ENCODE peak calls at places on chromosomes 11 and 22, in six cellular contexts. One of them, this sample, is unnamed.

GRCh38 chr11:34274712-34275398 is 83.0 kb downstream of the ABTB2 start:
- DNase-seq in activated naive CD8-positive, alpha-beta T cell treated with anti-CD3 and anti-CD28 coated beads for 36 hours: no peak
- DNase-seq in activated T-cell treated with anti-CD3 and anti-CD28 coated beads for 1 hour: no peak
- DNase-seq in NCI-H524: no peak
- DNase-seq in endothelial cell: no peak
- DNase-seq in iris pigment epithelial cell: peak
- DNase-seq in this sample: no peak

GRCh38 chr11:33857924-33858323 is 34.0 kb downstream of the LMO2 start:
- DNase-seq in iris pigment epithelial cell: peak
- DNase-seq in activated T-cell treated with anti-CD3 and anti-CD28 coated beads for 1 hour: peak
- DNase-seq in NCI-H524: peak
- DNase-seq in endothelial cell: peak
- DNase-seq in activated naive CD8-positive, alpha-beta T cell treated with anti-CD3 and anti-CD28 coated beads for 36 hours: peak
- DNase-seq in this sample: peak

GRCh38 chr11:100329352-100329751 is 357.7 kb upstream of the ARHGAP42 start:
- DNase-seq in iris pigment epithelial cell: peak
- DNase-seq in activated T-cell treated with anti-CD3 and anti-CD28 coated beads for 1 hour: no peak
- DNase-seq in activated naive CD8-positive, alpha-beta T cell treated with anti-CD3 and anti-CD28 coated beads for 36 hours: no peak
- DNase-seq in NCI-H524: peak
- DNase-seq in endothelial cell: no peak
- DNase-seq in this sample: no peak

GRCh38 chr22:47165998-47166397 is 403.5 kb downstream of the TBC1D22A start:
- DNase-seq in activated T-cell treated with anti-CD3 and anti-CD28 coated beads for 1 hour: no peak
- DNase-seq in iris pigment epithelial cell: no peak
- DNase-seq in NCI-H524: peak
- DNase-seq in endothelial cell: no peak
- DNase-seq in activated naive CD8-positive, alpha-beta T cell treated with anti-CD3 and anti-CD28 coated beads for 36 hours: no peak
- DNase-seq in this sample: no peak

GRCh38 chr22:45427114-45427513 is 13.6 kb downstream of the RIBC2 start:
- DNase-seq in iris pigment epithelial cell: no peak
- DNase-seq in endothelial cell: no peak
- DNase-seq in NCI-H524: no peak
- DNase-seq in activated T-cell treated with anti-CD3 and anti-CD28 coated beads for 1 hour: no peak
- DNase-seq in activated naive CD8-positive, alpha-beta T cell treated with anti-CD3 and anti-CD28 coated beads for 36 hours: no peak
- DNase-seq in this sample: no peak

GRCh38 chr11:115759622-115760527 is 255.7 kb upstream of the CADM1 start:
- DNase-seq in activated naive CD8-positive, alpha-beta T cell treated with anti-CD3 and anti-CD28 coated beads for 36 hours: no peak
- DNase-seq in activated T-cell treated with anti-CD3 and anti-CD28 coated beads for 1 hour: no peak
- DNase-seq in iris pigment epithelial cell: no peak
- DNase-seq in endothelial cell: peak
- DNase-seq in NCI-H524: peak
- DNase-seq in this sample: no peak

GRCh38 chr11:60791534-60791933 is 6.4 kb downstream of the MS4A10 start:
- DNase-seq in activated naive CD8-positive, alpha-beta T cell treated with anti-CD3 and anti-CD28 coated beads for 36 hours: no peak
- DNase-seq in iris pigment epithelial cell: no peak
- DNase-seq in activated T-cell treated with anti-CD3 and anti-CD28 coated beads for 1 hour: no peak
- DNase-seq in endothelial cell: no peak
- DNase-seq in NCI-H524: no peak
- DNase-seq in this sample: no peak

GRCh38 chr11:3092603-3093141 is 35.4 kb upstream of the CARS1 start:
- DNase-seq in activated naive CD8-positive, alpha-beta T cell treated with anti-CD3 and anti-CD28 coated beads for 36 hours: no peak
- DNase-seq in iris pigment epithelial cell: no peak
- DNase-seq in activated T-cell treated with anti-CD3 and anti-CD28 coated beads for 1 hour: no peak
- DNase-seq in NCI-H524: no peak
- DNase-seq in endothelial cell: no peak
- DNase-seq in this sample: no peak

GRCh38 chr11:111663820-111664219 is 61.6 kb downstream of the SIK2 start:
- DNase-seq in iris pigment epithelial cell: peak
- DNase-seq in activated naive CD8-positive, alpha-beta T cell treated with anti-CD3 and anti-CD28 coated beads for 36 hours: no peak
- DNase-seq in endothelial cell: no peak
- DNase-seq in NCI-H524: no peak
- DNase-seq in activated T-cell treated with anti-CD3 and anti-CD28 coated beads for 1 hour: no peak
- DNase-seq in this sample: no peak

GRCh38 chr11:126840201-126840886 is 160.2 kb downstream of the KIRREL3 start:
- DNase-seq in activated naive CD8-positive, alpha-beta T cell treated with anti-CD3 and anti-CD28 coated beads for 36 hours: no peak
- DNase-seq in endothelial cell: no peak
- DNase-seq in activated T-cell treated with anti-CD3 and anti-CD28 coated beads for 1 hour: no peak
- DNase-seq in iris pigment epithelial cell: no peak
- DNase-seq in NCI-H524: no peak
- DNase-seq in this sample: no peak

GRCh38 chr11:30861506-30861905 is 275.4 kb upstream of the MPPED2 start:
- DNase-seq in NCI-H524: no peak
- DNase-seq in iris pigment epithelial cell: no peak
- DNase-seq in endothelial cell: no peak
- DNase-seq in activated naive CD8-positive, alpha-beta T cell treated with anti-CD3 and anti-CD28 coated beads for 36 hours: no peak
- DNase-seq in activated T-cell treated with anti-CD3 and anti-CD28 coated beads for 1 hour: no peak
- DNase-seq in this sample: no peak